ENCODE peak calls at places on chromosomes 7 and 10, in ten cellular contexts. One of them, this sample, is unnamed.

GRCh38 chr10:1048349-1048731 is 579 bp downstream of the IDI1 start:
- DNase-seq in bronchial epithelial cell: no peak
- DNase-seq in NCI-H2081: no peak
- DNase-seq in activated CD4-positive, alpha-beta T cell treated with anti-CD3 and anti-CD28 coated beads for 24 hours: no peak
- DNase-seq in foreskin fibroblast: no peak
- DNase-seq in RWPE1: no peak
- DNase-seq in mucosa of gallbladder: peak; percentile 33
- DNase-seq in AG20443: no peak
- DNase-seq in suprapubic skin: no peak
- DNase-seq in left colon: peak; percentile 69
- DNase-seq in this sample: no peak

GRCh38 chr7:134130124-134130523 is 3.0 kb downstream of the LRGUK start:
- DNase-seq in bronchial epithelial cell: no peak
- DNase-seq in NCI-H2081: no peak
- DNase-seq in activated CD4-positive, alpha-beta T cell treated with anti-CD3 and anti-CD28 coated beads for 24 hours: no peak
- DNase-seq in foreskin fibroblast: no peak
- DNase-seq in RWPE1: no peak
- DNase-seq in mucosa of gallbladder: no peak
- DNase-seq in AG20443: no peak
- DNase-seq in suprapubic skin: no peak
- DNase-seq in left colon: no peak
- DNase-seq in this sample: no peak

GRCh38 chr7:38198356-38198755 is 20.3 kb downstream of the STARD3NL start:
- DNase-seq in bronchial epithelial cell: no peak
- DNase-seq in NCI-H2081: no peak
- DNase-seq in activated CD4-positive, alpha-beta T cell treated with anti-CD3 and anti-CD28 coated beads for 24 hours: no peak
- DNase-seq in foreskin fibroblast: no peak
- DNase-seq in RWPE1: no peak
- DNase-seq in mucosa of gallbladder: no peak
- DNase-seq in AG20443: no peak
- DNase-seq in suprapubic skin: no peak
- DNase-seq in left colon: no peak
- DNase-seq in this sample: no peak

GRCh38 chr7:113268757-113269156 is 150.4 kb upstream of the SMIM30 start:
- DNase-seq in bronchial epithelial cell: no peak
- DNase-seq in NCI-H2081: no peak
- DNase-seq in activated CD4-positive, alpha-beta T cell treated with anti-CD3 and anti-CD28 coated beads for 24 hours: no peak
- DNase-seq in foreskin fibroblast: no peak
- DNase-seq in RWPE1: no peak
- DNase-seq in mucosa of gallbladder: no peak
- DNase-seq in AG20443: no peak
- DNase-seq in suprapubic skin: no peak
- DNase-seq in left colon: no peak
- DNase-seq in this sample: no peak

GRCh38 chr10:69838853-69839252 is 37.1 kb downstream of the COL13A1 start:
- DNase-seq in bronchial epithelial cell: no peak
- DNase-seq in NCI-H2081: no peak
- DNase-seq in activated CD4-positive, alpha-beta T cell treated with anti-CD3 and anti-CD28 coated beads for 24 hours: no peak
- DNase-seq in foreskin fibroblast: peak; percentile 49
- DNase-seq in RWPE1: peak; percentile 24
- DNase-seq in mucosa of gallbladder: no peak
- DNase-seq in AG20443: peak; percentile 66
- DNase-seq in suprapubic skin: no peak
- DNase-seq in left colon: no peak
- DNase-seq in this sample: peak; percentile 83

GRCh38 chr7:55185321-55185802 is 166.5 kb downstream of the EGFR start:
- DNase-seq in bronchial epithelial cell: peak; percentile 48
- DNase-seq in NCI-H2081: no peak
- DNase-seq in activated CD4-positive, alpha-beta T cell treated with anti-CD3 and anti-CD28 coated beads for 24 hours: no peak
- DNase-seq in foreskin fibroblast: peak; percentile 21
- DNase-seq in RWPE1: no peak
- DNase-seq in mucosa of gallbladder: no peak
- DNase-seq in AG20443: no peak
- DNase-seq in suprapubic skin: no peak
- DNase-seq in left colon: no peak
- DNase-seq in this sample: no peak

GRCh38 chr10:6669269-6669859 is 89.3 kb upstream of the PRKCQ start:
- DNase-seq in bronchial epithelial cell: peak; percentile 70
- DNase-seq in NCI-H2081: peak; percentile 53
- DNase-seq in activated CD4-positive, alpha-beta T cell treated with anti-CD3 and anti-CD28 coated beads for 24 hours: no peak
- DNase-seq in foreskin fibroblast: peak; percentile 53
- DNase-seq in RWPE1: peak; percentile 62
- DNase-seq in mucosa of gallbladder: peak; percentile 32
- DNase-seq in AG20443: peak; percentile 64
- DNase-seq in suprapubic skin: no peak
- DNase-seq in left colon: no peak
- DNase-seq in this sample: no peak

GRCh38 chr10:4247379-4247778 is 462.4 kb upstream of the KLF6 start:
- DNase-seq in bronchial epithelial cell: peak; percentile 48
- DNase-seq in NCI-H2081: no peak
- DNase-seq in activated CD4-positive, alpha-beta T cell treated with anti-CD3 and anti-CD28 coated beads for 24 hours: no peak
- DNase-seq in foreskin fibroblast: no peak
- DNase-seq in RWPE1: no peak
- DNase-seq in mucosa of gallbladder: no peak
- DNase-seq in AG20443: no peak
- DNase-seq in suprapubic skin: no peak
- DNase-seq in left colon: no peak
- DNase-seq in this sample: no peak

GRCh38 chr10:96890172-96890513 is 58.0 kb downstream of the LCOR start:
- DNase-seq in bronchial epithelial cell: peak; percentile 69
- DNase-seq in NCI-H2081: no peak
- DNase-seq in activated CD4-positive, alpha-beta T cell treated with anti-CD3 and anti-CD28 coated beads for 24 hours: no peak
- DNase-seq in foreskin fibroblast: no peak
- DNase-seq in RWPE1: peak; percentile 30
- DNase-seq in mucosa of gallbladder: no peak
- DNase-seq in AG20443: no peak
- DNase-seq in suprapubic skin: no peak
- DNase-seq in left colon: no peak
- DNase-seq in this sample: no peak

GRCh38 chr10:104077282-104078151 is 8.2 kb downstream of the COL17A1 start:
- DNase-seq in bronchial epithelial cell: no peak
- DNase-seq in NCI-H2081: peak; percentile 70
- DNase-seq in activated CD4-positive, alpha-beta T cell treated with anti-CD3 and anti-CD28 coated beads for 24 hours: no peak
- DNase-seq in foreskin fibroblast: no peak
- DNase-seq in RWPE1: no peak
- DNase-seq in mucosa of gallbladder: no peak
- DNase-seq in AG20443: no peak
- DNase-seq in suprapubic skin: no peak
- DNase-seq in left colon: no peak
- DNase-seq in this sample: no peak

GRCh38 chr7:101129603-101130117 is 2.8 kb downstream of the SERPINE1 start:
- DNase-seq in bronchial epithelial cell: no peak
- DNase-seq in NCI-H2081: no peak
- DNase-seq in activated CD4-positive, alpha-beta T cell treated with anti-CD3 and anti-CD28 coated beads for 24 hours: no peak
- DNase-seq in foreskin fibroblast: no peak
- DNase-seq in RWPE1: no peak
- DNase-seq in mucosa of gallbladder: no peak
- DNase-seq in AG20443: no peak
- DNase-seq in suprapubic skin: no peak
- DNase-seq in left colon: no peak
- DNase-seq in this sample: no peak

GRCh38 chr7:138460176-138460648 is at the start of gene TRIM24:
- DNase-seq in bronchial epithelial cell: no peak
- DNase-seq in NCI-H2081: peak; percentile 100
- DNase-seq in activated CD4-positive, alpha-beta T cell treated with anti-CD3 and anti-CD28 coated beads for 24 hours: peak; percentile 86
- DNase-seq in foreskin fibroblast: no peak
- DNase-seq in RWPE1: peak; percentile 96
- DNase-seq in mucosa of gallbladder: no peak
- DNase-seq in AG20443: no peak
- DNase-seq in suprapubic skin: peak; percentile 97
- DNase-seq in left colon: no peak
- DNase-seq in this sample: no peak

GRCh38 chr10:102856758-102857424 is 2.8 kb downstream of the BORCS7 start:
- DNase-seq in bronchial epithelial cell: no peak
- DNase-seq in NCI-H2081: no peak
- DNase-seq in activated CD4-positive, alpha-beta T cell treated with anti-CD3 and anti-CD28 coated beads for 24 hours: no peak
- DNase-seq in foreskin fibroblast: no peak
- DNase-seq in RWPE1: no peak
- DNase-seq in mucosa of gallbladder: no peak
- DNase-seq in AG20443: no peak
- DNase-seq in suprapubic skin: no peak
- DNase-seq in left colon: no peak
- DNase-seq in this sample: no peak